ENCODE peak calls at places on chromosomes 16 and 17, in five cellular contexts. J is Peyer's patch; B is cardiac muscle cell; U is CD8-positive, alpha-beta T cell; S is A549. Q is an unnamed sample.

GRCh38 chr17:19386276-19386863 is 620 bp downstream of the MFAP4 start:
- DNase-seq in S (peak; percentile 79), U (no peak), J (no peak), B (no peak), Q (peak; percentile 62)

GRCh38 chr17:20916383-20916782 is 126.4 kb downstream of the USP22 start:
- DNase-seq in J (no peak), S (no peak), U (no peak), B (no peak), Q (no peak)

GRCh38 chr16:57297856-57298255 is 13.4 kb upstream of the PLLP start:
- DNase-seq in B (no peak), J (peak; percentile 52), U (peak; percentile 21), S (no peak), Q (no peak)

GRCh38 chr16:63361032-63361624 is 1324.9 kb upstream of the CDH8 start:
- DNase-seq in U (no peak), B (peak; percentile 62), J (no peak), S (peak; percentile 14), Q (no peak)

GRCh38 chr17:28173071-28173561 is 130.6 kb downstream of the NLK start:
- DNase-seq in J (no peak), B (peak; percentile 17), U (no peak), S (no peak), Q (no peak)

GRCh38 chr17:4786111-4786491 is at the start of gene VMO1:
- DNase-seq in B (no peak), S (no peak), J (no peak), U (no peak), Q (peak; percentile 27)

GRCh38 chr17:77526259-77526711 is 385.5 kb downstream of the SEC14L1 start:
- DNase-seq in S (no peak), B (no peak), J (no peak), U (no peak), Q (no peak)

GRCh38 chr16:7113949-7114348 is 218.7 kb upstream of the RBFOX1 start:
- DNase-seq in S (no peak), B (no peak), U (no peak), J (no peak), Q (no peak)

GRCh38 chr16:8845699-8846298 is 23.0 kb downstream of the CARHSP1 start:
- DNase-seq in J (no peak), B (no peak), U (no peak), S (no peak), Q (no peak)

GRCh38 chr17:1783834-1784611 is 22.2 kb downstream of the SERPINF1 start:
- DNase-seq in U (no peak), S (peak; percentile 77), B (peak; percentile 57), J (no peak), Q (peak; percentile 74)

GRCh38 chr17:4599505-4600281 is 15.4 kb downstream of the SMTNL2 start:
- DNase-seq in U (no peak), B (peak; percentile 57), S (no peak), J (no peak), Q (no peak)

GRCh38 chr16:8733849-8734540 is 59.6 kb downstream of the ABAT start:
- DNase-seq in B (no peak), U (no peak), J (no peak), S (no peak), Q (no peak)

GRCh38 chr17:79808763-79809529 is 12.1 kb upstream of the CBX8 start:
- DNase-seq in B (no peak), J (no peak), U (no peak), S (peak; percentile 90), Q (peak; percentile 57)

GRCh38 chr17:14011740-14012405 is 57.4 kb upstream of the COX10 start:
- DNase-seq in U (no peak), J (no peak), S (no peak), B (no peak), Q (no peak)

GRCh38 chr17:17696871-17697633 is 15.8 kb downstream of the RAI1 start:
- DNase-seq in U (no peak), J (no peak), B (no peak), S (no peak), Q (no peak)

GRCh38 chr17:17698869-17699351 is 17.7 kb downstream of the RAI1 start:
- DNase-seq in J (no peak), S (no peak), U (no peak), B (peak; percentile 64), Q (no peak)

GRCh38 chr17:17696075-17696474 is 14.8 kb downstream of the RAI1 start:
- DNase-seq in S (no peak), U (no peak), B (no peak), J (no peak), Q (no peak)

GRCh38 chr17:17700251-17700969 is 19.2 kb downstream of the RAI1 start:
- DNase-seq in J (peak; percentile 65), U (no peak), S (no peak), B (peak; percentile 50), Q (peak; percentile 52)

GRCh38 chr17:17698371-17698770 is 17.1 kb downstream of the RAI1 start:
- DNase-seq in U (no peak), S (no peak), B (no peak), J (no peak), Q (no peak)
- H3K4me3 ChIP-seq in U (no peak overlapping the region), S (no peak overlapping the region), B (no peak overlapping the region), J (no peak overlapping the region), Q (no peak overlapping the region)

GRCh38 chr17:81301195-81302144 is 6.4 kb upstream of the SLC38A10 start:
- DNase-seq in U (no peak), S (no peak), B (no peak), J (no peak), Q (no peak)
- H3K4me3 ChIP-seq in U (no peak overlapping the region), S (no peak overlapping the region), B (no peak overlapping the region), J (no peak overlapping the region), Q (no peak overlapping the region)

GRCh38 chr17:47728214-47728877 is 4.7 kb upstream of the TBX21 start:
- DNase-seq in S (no peak), B (no peak), J (peak; percentile 14), U (no peak), Q (no peak)

GRCh38 chr17:47727704-47728036 is 5.4 kb upstream of the TBX21 start:
- DNase-seq in B (no peak), J (peak; percentile 14), S (no peak), U (no peak), Q (no peak)

GRCh38 chr17:47725446-47726109 is 7.5 kb upstream of the TBX21 start:
- DNase-seq in U (no peak), B (no peak), S (no peak), J (no peak), Q (no peak)

GRCh38 chr17:47724705-47725104 is 8.3 kb upstream of the TBX21 start:
- DNase-seq in B (no peak), S (no peak), J (no peak), U (no peak), Q (no peak)

GRCh38 chr17:47726796-47727703 is 6.0 kb upstream of the TBX21 start:
- DNase-seq in B (no peak), U (no peak), S (no peak), J (peak; percentile 34), Q (no peak)
- H3K4me3 ChIP-seq in B (no peak overlapping the region), U (no peak overlapping the region), S (no peak overlapping the region), J (no peak overlapping the region), Q (no peak overlapping the region)

GRCh38 chr17:39751637-39752036 is 13.9 kb downstream of the GRB7 start:
- DNase-seq in S (no peak), J (peak; percentile 33), U (no peak), B (no peak), Q (no peak)

GRCh38 chr17:39752241-39752831 is 14.6 kb downstream of the GRB7 start:
- DNase-seq in B (no peak), U (no peak), S (no peak), J (peak; percentile 24), Q (no peak)

GRCh38 chr17:39754161-39754957 is 16.6 kb downstream of the GRB7 start:
- DNase-seq in J (peak; percentile 97), S (peak; percentile 95), B (peak; percentile 88), U (peak; percentile 97), Q (peak; percentile 97)

GRCh38 chr17:39754958-39755549 is 17.3 kb downstream of the GRB7 start:
- DNase-seq in U (no peak), J (no peak), S (no peak), B (no peak), Q (peak; percentile 35)

DNA sequence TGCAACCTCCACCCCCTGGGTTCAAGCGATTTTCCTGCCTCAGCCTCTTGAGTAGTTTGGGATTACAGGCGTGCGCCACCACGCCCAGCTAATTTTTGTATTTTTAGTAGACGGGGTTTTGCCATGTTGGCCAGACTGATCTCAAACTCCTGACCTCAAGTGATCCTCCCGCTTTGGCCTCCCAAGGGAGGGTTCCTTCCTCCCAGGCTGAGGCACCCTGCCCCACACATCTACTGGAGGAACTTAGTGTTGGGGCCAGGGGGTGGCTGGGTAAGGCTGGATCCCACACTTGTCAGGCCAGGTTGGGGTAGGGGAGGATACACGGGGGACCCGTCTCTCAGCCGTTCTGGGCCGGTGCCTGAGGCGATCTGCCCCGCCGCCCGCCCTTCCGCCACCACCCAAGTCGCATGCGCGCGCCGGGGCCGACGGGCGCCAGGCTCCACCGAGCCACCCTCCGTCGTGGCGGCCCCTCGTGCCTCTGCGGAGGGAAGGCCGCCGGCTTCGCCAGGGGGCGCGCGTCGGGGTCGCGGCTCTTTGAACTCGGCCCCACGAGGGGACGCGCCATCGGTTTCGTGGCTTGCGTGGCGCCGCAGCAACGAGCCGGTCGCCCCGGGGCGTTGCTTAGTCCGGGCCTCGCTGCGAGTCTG is 15.9 kb downstream of the GRB7 start:
- DNase-seq in J (no peak), U (no peak), S (no peak), B (no peak), Q (peak; percentile 72)
- H3K4me3 ChIP-seq in J (peak overlapping the region; percentile 82), U (peak overlapping the region; percentile 75), S (peak overlapping the region; percentile 69), B (peak overlapping the region; percentile 32), Q (peak overlapping the region; percentile 70)

GRCh38 chr16:1290032-1290431 is 19.4 kb upstream of the UBE2I start:
- DNase-seq in J (no peak), U (no peak), B (no peak), S (no peak), Q (no peak)

GRCh38 chr16:1288813-1289479 is 20.5 kb upstream of the UBE2I start:
- DNase-seq in S (no peak), U (no peak), J (no peak), B (peak; percentile 85), Q (no peak)

GRCh38 chr16:1290860-1291575 is 18.4 kb upstream of the UBE2I start:
- DNase-seq in B (no peak), S (no peak), U (no peak), J (no peak), Q (no peak)

GRCh38 chr16:1287982-1288670 is 21.3 kb upstream of the UBE2I start:
- DNase-seq in J (no peak), U (no peak), B (no peak), S (no peak), Q (no peak)

DNA sequence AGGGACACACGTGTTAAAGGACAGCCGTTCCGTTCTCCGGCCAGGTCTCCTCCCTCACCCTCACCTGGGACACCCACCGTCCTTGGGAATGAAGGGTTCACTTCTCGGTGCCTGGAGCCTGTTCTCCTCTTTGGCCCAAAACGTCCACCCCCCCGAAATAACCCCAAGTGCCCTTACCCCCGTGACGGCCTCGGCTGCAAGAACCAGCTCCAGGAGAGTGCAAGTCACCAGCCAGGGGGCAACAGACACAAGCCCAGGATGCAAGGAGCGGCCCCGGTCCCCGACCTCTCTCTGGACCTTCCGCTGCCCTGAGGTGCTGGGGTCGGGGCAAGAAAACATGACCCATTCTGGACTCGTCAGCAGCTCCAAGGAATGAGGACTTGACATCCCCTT is 20.0 kb upstream of the UBE2I start:
- DNase-seq in J (no peak), B (no peak), U (no peak), S (no peak), Q (no peak)
- H3K4me3 ChIP-seq in J (no peak overlapping the region), B (no peak overlapping the region), U (no peak overlapping the region), S (no peak overlapping the region), Q (no peak overlapping the region)

Q was measured in transverse colon.